ENCODE peak calls at places on chromosomes 2 and 18, in four cellular contexts. W is NCI-H2029 treated with DMSO at 0.1 percent for 48 hours; F is endothelial cell; P is central memory CD4-positive, alpha-beta T cell. B is an unnamed sample.

GRCh38 chr2:234678721-234679120 is 181.8 kb upstream of the ARL4C start:
- DNase-seq in F (no peak), P (no peak), W (no peak), B (no peak)

GRCh38 chr18:62586148-62586774 is 63.4 kb downstream of the ZCCHC2 start:
- DNase-seq in P (peak; percentile 33), F (peak; percentile 84), W (peak; percentile 21), B (peak; percentile 6)

GRCh38 chr18:79965119-79965902 is 868 bp downstream of the HSBP1L1 start:
- DNase-seq in F (no peak), W (no peak), P (peak; percentile 17), B (peak; percentile 49)

GRCh38 chr18:74310411-74310810 is 5.2 kb upstream of the C18orf63 start:
- DNase-seq in P (no peak), F (no peak), W (no peak), B (no peak)

GRCh38 chr2:190682168-190682567 is 33.3 kb downstream of the NAB1 start:
- DNase-seq in W (no peak), F (no peak), P (no peak), B (no peak)

GRCh38 chr2:236711440-236711839 is 141.8 kb downstream of the ACKR3 start:
- DNase-seq in W (no peak), F (no peak), P (no peak), B (no peak)

GRCh38 chr2:164839914-164840457 is 1.6 kb downstream of the COBLL1 start:
- DNase-seq in F (no peak), W (no peak), P (no peak), B (no peak)

GRCh38 chr18:7926526-7926925 is 359.4 kb downstream of the PTPRM start:
- DNase-seq in F (peak; percentile 26), W (no peak), P (no peak), B (peak; percentile 15)

GRCh38 chr2:10370390-10370789 is 67.7 kb downstream of the HPCAL1 start:
- DNase-seq in P (no peak), W (no peak), F (no peak), B (no peak)

GRCh38 chr2:185628985-185629384 is 109.6 kb upstream of the FSIP2 start:
- DNase-seq in F (peak; percentile 38), P (no peak), W (no peak), B (no peak)

GRCh38 chr2:27237341-27237945 is 20.3 kb downstream of the CAD start:
- DNase-seq in W (no peak), F (no peak), P (no peak), B (no peak)

GRCh38 chr18:31497711-31498449 is at the start of gene DSG2:
- DNase-seq in P (no peak), F (peak; percentile 57), W (no peak), B (peak; percentile 8)

GRCh38 chr18:61949946-61950345 is 57.1 kb upstream of the RNF152 start:
- DNase-seq in W (no peak), P (no peak), F (no peak), B (no peak)

GRCh38 chr2:23621616-23622015 is 236.6 kb downstream of the KLHL29 start:
- DNase-seq in W (no peak), P (no peak), F (no peak), B (no peak)

GRCh38 chr2:64606495-64607363 is 47.0 kb downstream of the SERTAD2 start:
- DNase-seq in F (no peak), W (no peak), P (peak; percentile 90), B (peak; percentile 26)

GRCh38 chr2:71670430-71670795 is 217.1 kb downstream of the DYSF start:
- DNase-seq in W (no peak), F (no peak), P (no peak), B (no peak)

GRCh38 chr2:72757177-72757775 is 68.6 kb downstream of the EXOC6B start:
- DNase-seq in P (no peak), F (peak; percentile 23), W (no peak), B (no peak)

GRCh38 chr2:183359867-183360266 is 235.6 kb downstream of the NUP35 start:
- DNase-seq in W (no peak), F (no peak), P (no peak), B (no peak)

GRCh38 chr2:240850756-240851077 is 17.9 kb upstream of the AGXT start:
- DNase-seq in F (no peak), W (no peak), P (no peak), B (no peak)

GRCh38 chr2:101341901-101342624 is 33.6 kb upstream of the RNF149 start:
- DNase-seq in F (peak; percentile 86), P (peak; percentile 56), W (peak; percentile 15), B (peak; percentile 48)

GRCh38 chr2:28382755-28383154 is 9.9 kb upstream of the FOSL2 start:
- DNase-seq in F (no peak), W (no peak), P (no peak), B (no peak)

GRCh38 chr2:55148269-55148668 is 83.8 kb downstream of the CLHC1 start:
- DNase-seq in F (no peak), W (no peak), P (no peak), B (peak; percentile 84)

GRCh38 chr2:113005030-113005509 is at the start of gene IL36A:
- DNase-seq in W (no peak), F (no peak), P (no peak), B (no peak)

GRCh38 chr2:241469746-241470145 is 38.6 kb downstream of the STK25 start:
- DNase-seq in P (no peak), F (no peak), W (no peak), B (no peak)

GRCh38 chr2:25161055-25161781 is 7.2 kb downstream of the POMC start:
- DNase-seq in P (peak; percentile 42), F (no peak), W (no peak), B (no peak)

GRCh38 chr18:74196220-74197119 is 48.1 kb downstream of the TIMM21 start:
- DNase-seq in W (peak; percentile 31), F (peak; percentile 36), P (peak; percentile 65), B (peak; percentile 73)

GRCh38 chr2:88924533-88924932 is 233.1 kb downstream of the RPIA start:
- DNase-seq in P (no peak), F (no peak), W (no peak), B (no peak)

GRCh38 chr2:85394256-85394655 is 15.9 kb downstream of the CAPG start:
- DNase-seq in W (peak; percentile 8), F (no peak), P (no peak), B (peak; percentile 25)

GRCh38 chr18:54043484-54044256 is 180.8 kb downstream of the MBD2 start:
- DNase-seq in P (no peak), F (no peak), W (no peak), B (no peak)

GRCh38 chr2:132651115-132652099 is 18.6 kb downstream of the LYPD1 start:
- DNase-seq in F (peak; percentile 16), W (no peak), P (no peak), B (no peak)

GRCh38 chr2:8836979-8837794 is at the start of gene KIDINS220:
- DNase-seq in W (peak; percentile 67), F (peak; percentile 85), P (peak; percentile 82), B (peak; percentile 59)

GRCh38 chr2:205245001-205245400 is 437.3 kb upstream of the NRP2 start:
- DNase-seq in F (no peak), P (no peak), W (no peak), B (no peak)

GRCh38 chr2:111667001-111667400 is 217.0 kb downstream of the ANAPC1 start:
- DNase-seq in W (no peak), F (no peak), P (no peak), B (no peak)

GRCh38 chr2:75608684-75609333 is 37.8 kb upstream of the MRPL19 start:
- DNase-seq in F (peak; percentile 75), W (no peak), P (peak; percentile 20), B (peak; percentile 46)

GRCh38 chr18:43238429-43238828 is 38.9 kb downstream of the SYT4 start:
- DNase-seq in P (no peak), F (no peak), W (no peak), B (no peak)

GRCh38 chr2:16425462-16426336 is 239.9 kb downstream of the CYRIA start:
- DNase-seq in P (no peak), W (no peak), F (no peak), B (no peak)

GRCh38 chr18:79315589-79315988 is 80.1 kb upstream of the NFATC1 start:
- DNase-seq in W (no peak), F (no peak), P (no peak), B (no peak)